ENCODE peak calls at places on chromosome 6, in seven cellular contexts. H is lower lobe of right lung; W is heart left ventricle; Z is PC-3; S is hepatocyte; R is fibroblast of lung; G is CD8-positive, alpha-beta T cell. Q is an unnamed sample.

GRCh38 chr6:40387127-40387870 is 199.9 kb downstream of the LRFN2 start:
- DNase-seq in H (no peak), Z (no peak), R (no peak), S (no peak), G (no peak), W (no peak), Q (no peak)

GRCh38 chr6:42783177-42783875 is 1.5 kb downstream of the BICRAL start:
- DNase-seq in R (peak; percentile 56), Z (peak; percentile 68), G (peak; percentile 70), H (peak; percentile 84), W (peak; percentile 84), S (peak; percentile 90), Q (peak; percentile 82)

GRCh38 chr6:37520926-37521325 is 21.2 kb upstream of the CCDC167 start:
- DNase-seq in Z (no peak), W (no peak), H (no peak), G (no peak), S (no peak), R (no peak), Q (no peak)

GRCh38 chr6:54802775-54803631 is 43.6 kb upstream of the FAM83B start:
- DNase-seq in G (no peak), S (peak; percentile 53), W (no peak), H (no peak), Z (peak; percentile 57), R (peak; percentile 70), Q (no peak)

GRCh38 chr6:170274713-170275560 is 15.9 kb downstream of the DLL1 start:
- DNase-seq in R (no peak), W (no peak), Z (no peak), H (peak; percentile 8), S (no peak), G (no peak), Q (no peak)

GRCh38 chr6:28922004-28922840 is 1.6 kb downstream of the TRIM27 start:
- DNase-seq in S (peak; percentile 67), G (no peak), H (no peak), W (no peak), Z (peak; percentile 92), R (peak; percentile 52), Q (no peak)

GRCh38 chr6:15338462-15338861 is 92.6 kb downstream of the JARID2 start:
- DNase-seq in S (no peak), W (no peak), H (no peak), R (no peak), Z (no peak), G (no peak), Q (no peak)

GRCh38 chr6:26215200-26216014 is 128.2 kb downstream of the HFE start:
- DNase-seq in S (no peak), G (no peak), R (peak; percentile 44), W (no peak), H (no peak), Z (peak; percentile 60), Q (peak; percentile 45)

GRCh38 chr6:108294297-108294786 is 512 bp upstream of the AFG1L start:
- DNase-seq in W (no peak), G (no peak), H (no peak), S (no peak), Z (no peak), R (no peak), Q (no peak)

GRCh38 chr6:35980991-35981645 is 43.3 kb downstream of the SLC26A8 start:
- DNase-seq in H (no peak), S (no peak), W (no peak), Z (no peak), R (no peak), G (no peak), Q (no peak)

GRCh38 chr6:87540541-87540940 is 49.2 kb downstream of the RARS2 start:
- DNase-seq in S (no peak), W (peak; percentile 48), R (no peak), Z (no peak), H (no peak), G (no peak), Q (no peak)

GRCh38 chr6:42315991-42316378 is 98.3 kb upstream of the MRPS10 start:
- DNase-seq in W (no peak), G (no peak), S (peak; percentile 72), H (no peak), Z (peak; percentile 99), R (peak; percentile 99), Q (no peak)

DNA sequence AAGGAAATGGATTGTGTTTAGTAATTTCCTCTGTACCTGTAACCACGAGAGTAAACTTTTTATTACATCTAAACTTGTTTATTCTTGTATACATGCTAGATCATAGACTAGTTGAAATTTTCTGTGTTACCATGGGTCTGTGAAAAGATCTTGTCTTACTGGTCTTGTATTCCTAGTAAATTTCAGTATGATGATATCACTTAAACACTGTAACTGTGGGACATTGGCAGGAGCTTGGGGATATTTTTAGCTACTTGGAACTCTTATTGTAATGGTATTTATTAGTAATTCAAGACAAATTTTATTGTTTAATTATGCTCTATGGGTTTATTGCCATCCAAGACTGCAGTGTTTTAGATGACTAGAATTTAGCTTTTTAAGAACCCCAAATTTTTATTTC is 25.9 kb upstream of the TULP4 start:
- DNase-seq in R (peak; percentile 89), H (no peak), W (no peak), S (no peak), G (no peak), Z (peak; percentile 8), Q (no peak)
- H3K4me3 ChIP-seq in R (no peak overlapping the region), H (no peak overlapping the region), W (no peak overlapping the region), S (no peak overlapping the region), G (no peak overlapping the region), Z (no peak overlapping the region), Q (no peak overlapping the region)

DNA sequence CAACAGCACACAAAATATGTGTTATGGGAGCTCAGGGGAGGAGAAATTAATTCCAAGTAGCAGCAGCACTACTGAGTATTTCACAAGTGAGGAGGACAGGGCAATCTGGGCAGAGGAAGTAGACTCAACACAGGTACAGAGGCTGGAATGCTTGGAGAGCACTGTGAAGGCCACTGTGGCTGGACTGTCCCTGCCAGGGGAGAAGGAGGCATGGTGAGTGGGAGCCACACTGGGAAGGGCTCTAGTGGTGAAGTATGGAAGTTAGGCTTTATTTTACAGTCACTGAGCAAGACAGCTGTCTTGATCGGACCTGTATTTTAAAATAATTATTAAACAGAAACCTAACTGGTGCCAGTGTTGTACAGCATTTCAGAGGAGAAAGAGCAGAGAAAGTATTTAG is 28.8 kb downstream of the FAM229B start:
- DNase-seq in S (no peak), R (no peak), W (no peak), Z (no peak), H (no peak), G (no peak), Q (no peak)
- TF ChIP-seq CTCF in S (no peak), R (no peak), W (no peak), Z (no peak), H (no peak), G (no peak), Q (no peak)

DNA sequence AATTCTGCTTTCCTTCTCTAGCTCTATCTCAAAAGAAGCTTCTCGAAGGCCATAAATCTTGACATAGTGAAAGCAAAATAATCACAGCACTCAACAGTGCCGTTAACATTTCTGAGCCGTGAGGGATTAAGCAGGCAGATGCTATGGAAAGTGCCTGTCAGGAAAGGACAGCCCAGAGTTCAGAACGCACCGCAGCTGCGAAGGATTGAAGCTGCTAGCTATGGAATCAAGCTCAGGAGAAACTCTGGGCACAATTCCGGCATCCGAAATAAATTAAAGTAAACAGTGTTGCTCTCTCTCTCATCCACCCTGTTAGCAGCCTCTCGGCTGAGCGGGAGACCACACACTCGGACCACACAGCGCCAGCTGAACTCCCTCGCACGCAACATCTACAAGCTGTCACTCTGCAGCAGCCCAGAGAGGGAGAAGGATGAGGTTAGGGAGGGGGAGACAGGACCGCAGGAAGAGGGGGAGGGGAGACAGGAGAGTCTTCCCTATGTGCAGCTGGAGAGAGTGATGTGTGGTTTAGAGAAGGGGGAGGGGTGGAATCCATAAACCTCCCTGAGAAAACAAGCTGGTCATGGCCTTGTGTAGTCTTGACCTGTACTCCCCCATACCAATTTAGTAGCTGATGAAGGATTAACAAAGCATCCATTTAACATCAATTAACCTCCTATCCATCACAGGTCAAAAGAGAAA is 9.0 kb downstream of the EXOC2 start:
- DNase-seq in S (peak; percentile 83), G (no peak), R (peak; percentile 95), Z (no peak), H (no peak), W (no peak), Q (peak; percentile 40)
- H3K4me1 ChIP-seq in S (peaks cover 13% of the 10 kb centered on the region), G (peaks cover 28% of the 10 kb centered on the region), R (peaks cover 21% of the 10 kb centered on the region), Z (peaks cover 15% of the 10 kb centered on the region), H (peaks cover 27% of the 10 kb centered on the region), W (peaks cover 4% of the 10 kb centered on the region), Q (peaks cover 4% of the 10 kb centered on the region)

GRCh38 chr6:157756708-157757429 is 66.2 kb upstream of the SNX9 start:
- DNase-seq in H (peak; percentile 85), Z (peak; percentile 83), S (peak; percentile 93), G (peak; percentile 64), R (peak; percentile 63), W (peak; percentile 87), Q (peak; percentile 86)
- H3K4me3 ChIP-seq in H (no peak overlapping the region), Z (peak overlapping the region; percentile 27), S (no peak overlapping the region), G (peak overlapping the region; percentile 7), R (no peak overlapping the region), W (no peak overlapping the region), Q (no peak overlapping the region)

GRCh38 chr6:51753635-51754034 is 333.8 kb downstream of the PKHD1 start:
- DNase-seq in R (no peak), S (peak; percentile 31), W (no peak), H (peak; percentile 43), G (no peak), Z (peak; percentile 50), Q (peak; percentile 55)
- TF ChIP-seq CTCF in R (no peak), S (peak; percentile 40), W (peak; percentile 35), H (peak; percentile 38), G (no peak), Z (peak; percentile 71), Q (no peak)

DNA sequence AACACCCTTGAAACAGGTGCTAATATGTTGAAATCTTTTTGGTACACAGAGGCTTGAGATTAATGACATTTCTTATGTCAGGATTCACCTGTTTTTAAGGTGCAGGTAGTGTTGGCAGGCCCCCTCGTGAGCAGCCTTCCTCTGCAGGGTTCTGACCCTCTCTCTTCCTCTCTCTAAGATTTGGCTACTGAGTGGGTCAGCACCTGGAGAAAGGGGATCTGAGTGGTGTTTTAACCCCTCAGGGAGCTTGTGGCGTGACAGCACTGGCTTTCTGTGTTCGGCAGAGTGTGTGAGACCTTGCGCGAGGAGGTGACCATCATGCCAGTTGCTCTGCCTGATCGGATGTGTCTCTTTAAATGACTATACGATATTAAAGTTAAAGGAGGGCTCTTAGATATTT is 37.1 kb downstream of the HIVEP1 start:
- DNase-seq in R (no peak), S (no peak), W (no peak), G (no peak), H (no peak), Z (no peak), Q (no peak)
- H3K4me1 ChIP-seq in R (peaks cover 2% of the 10 kb centered on the region), S (no peaks in the 10 kb centered on the region), W (no peaks in the 10 kb centered on the region), G (peaks cover 19% of the 10 kb centered on the region), H (peaks cover 24% of the 10 kb centered on the region), Z (no peaks in the 10 kb centered on the region), Q (no peaks in the 10 kb centered on the region)

GRCh38 chr6:149441740-149442139 is 41.7 kb downstream of the SUMO4 start:
- DNase-seq in H (no peak), Z (no peak), R (no peak), S (no peak), W (no peak), G (no peak), Q (no peak)
- H3K4me3 ChIP-seq in H (no peak overlapping the region), Z (no peak overlapping the region), R (no peak overlapping the region), S (no peak overlapping the region), W (no peak overlapping the region), G (no peak overlapping the region), Q (no peak overlapping the region)